ENCODE peak calls at places on chromosomes 2 and 18, in ten cellular contexts. G, H, W, Y, I, P, F, X, U and D are unnamed samples.

GRCh38 chr2:187964742-187965141 is 326.9 kb upstream of the GULP1 start:
- DNase-seq in G (no peak), H (no peak), W (no peak), Y (no peak), I (no peak), P (no peak), F (no peak), X (no peak), U (no peak), D (no peak)

GRCh38 chr2:11377915-11378649 is 33.6 kb upstream of the ROCK2 start:
- DNase-seq in G (no peak), H (peak), W (no peak), Y (no peak), I (no peak), P (no peak), F (no peak), X (no peak), U (no peak), D (no peak)

GRCh38 chr2:151350579-151351195 is 6.7 kb upstream of the TNFAIP6 start:
- DNase-seq in G (no peak), H (no peak), W (no peak), Y (no peak), I (no peak), P (no peak), F (no peak), X (no peak), U (no peak), D (no peak)

GRCh38 chr2:229835601-229836283 is 86.1 kb downstream of the TRIP12 start:
- DNase-seq in G (no peak), H (no peak), W (no peak), Y (no peak), I (no peak), P (no peak), F (no peak), X (no peak), U (no peak), D (no peak)

GRCh38 chr2:224882291-224883171 is 159.7 kb downstream of the DOCK10 start:
- DNase-seq in G (no peak), H (no peak), W (no peak), Y (no peak), I (no peak), P (no peak), F (no peak), X (no peak), U (no peak), D (no peak)

GRCh38 chr2:210162466-210163124 is 8.6 kb downstream of the KANSL1L start:
- DNase-seq in G (no peak), H (no peak), W (no peak), Y (no peak), I (no peak), P (no peak), F (no peak), X (no peak), U (no peak), D (no peak)

GRCh38 chr2:10770956-10771750 is 41.4 kb downstream of the PDIA6 start:
- DNase-seq in G (no peak), H (no peak), W (no peak), Y (peak), I (peak), P (no peak), F (no peak), X (no peak), U (peak), D (peak)

GRCh38 chr18:51287818-51288508 is 90.5 kb upstream of the MEX3C start:
- DNase-seq in G (no peak), H (no peak), W (no peak), Y (no peak), I (no peak), P (no peak), F (no peak), X (no peak), U (no peak), D (no peak)

GRCh38 chr2:138493334-138493733 is 8.2 kb upstream of the SPOPL start:
- DNase-seq in G (no peak), H (no peak), W (no peak), Y (no peak), I (no peak), P (no peak), F (no peak), X (no peak), U (no peak), D (no peak)

GRCh38 chr2:9082158-9082557 is 78.7 kb upstream of the MBOAT2 start:
- DNase-seq in G (no peak), H (no peak), W (no peak), Y (no peak), I (no peak), P (no peak), F (no peak), X (no peak), U (no peak), D (no peak)

GRCh38 chr2:109586687-109587086 is 27.1 kb downstream of the SEPTIN10 start:
- DNase-seq in G (no peak), H (no peak), W (no peak), Y (no peak), I (no peak), P (no peak), F (no peak), X (no peak), U (no peak), D (no peak)

DNA sequence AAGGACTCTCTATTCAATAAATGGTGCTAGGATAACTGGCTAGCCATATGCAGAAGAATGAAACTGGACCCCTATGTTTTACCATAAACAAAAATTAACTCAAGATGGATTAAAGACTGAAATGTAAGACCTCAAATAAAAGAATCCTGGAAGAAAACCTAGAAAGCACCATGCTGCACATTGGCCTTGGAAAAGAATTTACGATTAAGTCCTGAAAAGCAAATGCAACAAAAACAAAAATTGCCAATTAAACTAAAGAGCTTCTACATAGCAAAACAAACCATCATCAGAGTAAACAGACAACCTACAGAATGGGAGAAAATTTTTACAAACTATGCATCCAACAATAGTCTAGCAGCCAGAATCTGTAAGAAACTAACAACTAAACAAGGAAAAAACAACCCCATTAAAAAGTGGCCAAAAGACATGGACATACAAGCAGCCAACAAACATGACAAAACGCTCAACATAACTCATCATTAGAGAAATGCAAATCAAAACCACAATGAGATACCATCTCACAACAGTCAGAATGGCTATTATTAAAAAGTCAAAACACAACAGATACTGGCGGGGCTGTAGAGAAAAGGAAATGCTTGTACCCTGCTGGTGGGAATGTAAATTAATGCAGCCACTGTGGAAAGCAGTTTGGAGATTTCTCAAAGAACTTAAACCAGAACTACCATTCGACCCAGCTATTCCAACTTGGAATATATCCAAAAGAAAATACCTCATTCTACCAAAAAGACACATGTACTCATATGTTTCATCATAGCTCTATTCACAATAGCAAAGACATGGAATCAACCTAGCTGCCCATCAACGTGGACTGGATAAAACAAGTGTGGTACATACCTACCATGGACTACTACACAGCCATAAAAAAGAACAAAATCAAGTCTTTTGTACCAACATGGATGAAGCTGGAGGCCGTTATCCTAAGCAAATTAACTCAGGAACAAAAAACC is 30.6 kb downstream of the SEPTIN10 start:
- DNase-seq in G (no peak), H (no peak), W (no peak), Y (no peak), I (no peak), P (no peak), F (no peak), X (no peak), U (no peak), D (no peak)
- TF ChIP-seq POLR2AphosphoS5 in G (no peak), H (no peak), W (no peak), Y (no peak), I (no peak), P (no peak), F (no peak), X (no peak), U (no peak), D (no peak)

DNA sequence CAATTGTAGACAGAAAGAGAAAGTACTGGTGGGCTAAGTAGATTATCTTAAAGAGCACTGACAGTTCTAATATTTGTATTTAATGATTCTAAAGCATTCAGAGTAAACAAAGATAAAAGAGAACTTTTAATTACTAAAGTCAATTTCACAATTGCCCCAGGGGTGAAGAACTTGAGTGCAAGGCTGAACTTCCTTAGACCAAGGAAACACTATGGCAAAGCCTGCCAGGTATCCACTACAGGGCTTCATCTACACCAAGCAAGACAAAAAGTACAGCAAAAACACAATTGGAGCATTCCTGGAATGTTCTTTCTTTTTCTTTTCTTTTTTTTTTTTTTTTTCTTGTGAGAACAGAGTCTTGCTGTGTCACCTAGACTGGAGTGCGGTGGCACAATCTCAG is 46.9 kb upstream of the NDUFV2 start:
- DNase-seq in G (peak), H (no peak), W (no peak), Y (no peak), I (no peak), P (no peak), F (no peak), X (no peak), U (no peak), D (no peak)
- H3K27ac ChIP-seq in G (peak), H (no peak), W (no peak), Y (no peak), I (no peak), P (no peak), F (no peak), X (no peak), U (peak), D (no peak)

DNA sequence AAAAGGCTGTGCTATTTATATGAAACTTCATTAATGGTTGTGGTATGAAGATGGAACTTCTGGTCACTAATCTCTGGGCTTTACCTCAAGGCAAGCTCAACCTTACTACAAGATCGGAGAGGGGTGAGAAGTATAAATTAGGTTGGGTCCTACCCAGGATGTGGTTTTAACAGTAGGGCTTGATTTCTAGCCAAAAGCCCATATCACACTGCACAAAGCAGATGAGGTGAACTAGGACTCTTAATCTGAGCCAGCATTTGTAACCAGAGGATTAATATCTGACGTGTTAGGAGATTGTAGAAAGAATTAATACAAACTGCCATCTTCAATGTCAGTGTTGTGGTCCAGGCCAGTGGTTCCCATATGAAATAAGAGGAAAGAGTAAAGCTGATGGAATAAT is 86.4 kb upstream of the RGPD4 start:
- DNase-seq in G (no peak), H (no peak), W (no peak), Y (no peak), I (no peak), P (no peak), F (no peak), X (no peak), U (no peak), D (no peak)
- TF ChIP-seq POLR2AphosphoS5 in G (no peak), H (no peak), W (no peak), Y (no peak), I (no peak), P (no peak), F (no peak), X (no peak), U (no peak), D (no peak)

DNA sequence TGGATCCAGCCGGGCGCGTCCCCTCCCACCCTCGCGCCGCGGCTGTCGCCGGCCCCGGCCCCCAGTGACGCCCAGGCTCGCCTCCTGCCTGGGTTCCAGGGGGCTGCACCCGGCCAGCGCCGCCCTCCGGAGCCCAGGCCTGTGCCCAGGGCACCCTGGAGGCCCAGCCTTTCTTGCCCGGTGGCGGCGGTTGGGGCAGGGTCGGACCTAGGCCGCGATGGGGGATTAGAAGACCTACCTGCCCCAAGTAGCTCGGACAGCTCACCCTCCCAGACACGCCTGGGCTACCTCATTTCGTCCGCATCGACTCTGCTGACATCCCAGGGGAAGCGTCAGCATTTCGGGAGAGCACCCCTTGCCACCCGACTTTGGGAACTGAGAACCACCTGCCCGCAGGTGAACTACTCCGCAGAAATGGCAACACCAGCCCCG is 727 bp upstream of the ARL4C start:
- DNase-seq in G (no peak), H (no peak), W (no peak), Y (peak), I (no peak), P (no peak), F (no peak), X (no peak), U (no peak), D (no peak)
- H3K27ac ChIP-seq in G (peak), H (peak), W (peak), Y (peak), I (no peak), P (peak), F (no peak), X (peak), U (peak), D (peak)

GRCh38 chr2:38499921-38500634 is 102.7 kb downstream of the HNRNPLL start:
- DNase-seq in G (peak), H (no peak), W (no peak), Y (no peak), I (no peak), P (no peak), F (no peak), X (no peak), U (no peak), D (no peak)
- TF ChIP-seq POLR2AphosphoS5 in G (peak), H (no peak), W (no peak), Y (no peak), I (no peak), P (no peak), F (no peak), X (peak), U (no peak), D (no peak)

GRCh38 chr18:44733754-44734465 is 53.2 kb downstream of the SETBP1 start:
- DNase-seq in G (no peak), H (no peak), W (no peak), Y (no peak), I (no peak), P (no peak), F (no peak), X (no peak), U (no peak), D (no peak)
- H3K27ac ChIP-seq in G (peak), H (peak), W (no peak), Y (no peak), I (peak), P (no peak), F (no peak), X (no peak), U (no peak), D (no peak)

GRCh38 chr2:159194241-159194640 is 92.3 kb downstream of the WDSUB1 start:
- DNase-seq in G (no peak), H (no peak), W (no peak), Y (no peak), I (no peak), P (no peak), F (no peak), X (no peak), U (no peak), D (no peak)
- TF ChIP-seq POLR2AphosphoS5 in G (no peak), H (no peak), W (no peak), Y (no peak), I (no peak), P (no peak), F (no peak), X (no peak), U (no peak), D (no peak)

DNA sequence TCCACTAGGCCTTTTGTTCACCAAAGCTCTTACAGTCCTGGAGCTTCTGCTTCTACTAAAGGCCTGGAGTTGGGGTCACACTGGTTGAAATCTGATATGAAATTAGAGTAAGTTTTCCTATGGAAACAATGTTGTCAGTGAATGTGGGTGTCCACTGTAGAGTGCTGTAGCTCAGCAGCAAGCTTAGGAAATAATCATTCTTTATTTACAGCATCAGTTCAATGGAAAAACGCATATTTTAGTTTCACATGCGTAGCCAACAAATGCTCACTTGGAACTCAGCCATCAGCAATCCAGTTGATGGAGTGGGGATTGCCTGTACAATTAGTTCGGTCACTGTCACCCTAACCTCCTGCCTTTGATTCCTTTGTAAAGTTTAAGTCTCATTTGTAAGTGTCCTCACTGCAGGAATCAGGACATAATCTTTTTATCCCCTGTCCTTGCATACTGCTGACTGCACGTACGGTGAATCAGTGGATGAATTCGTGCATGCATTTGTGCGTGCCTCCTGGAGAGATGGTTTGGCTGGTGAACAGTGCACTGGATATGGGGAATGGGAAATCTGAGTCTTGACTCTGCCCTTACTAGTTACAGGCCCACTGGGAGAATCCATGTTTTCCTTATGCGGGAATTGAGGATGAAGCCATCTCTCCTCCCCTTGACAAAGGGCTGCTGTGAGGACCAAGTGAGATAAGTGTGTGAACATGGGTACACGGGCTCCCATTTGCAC is 55.9 kb downstream of the RAB31 start:
- DNase-seq in G (no peak), H (no peak), W (no peak), Y (no peak), I (no peak), P (no peak), F (no peak), X (no peak), U (no peak), D (no peak)
- H3K27ac ChIP-seq in G (no peak), H (no peak), W (peak), Y (peak), I (no peak), P (no peak), F (no peak), X (no peak), U (no peak), D (no peak)

GRCh38 chr2:1911811-1912210 is 167.5 kb upstream of the PXDN start:
- DNase-seq in G (no peak), H (no peak), W (no peak), Y (no peak), I (no peak), P (no peak), F (no peak), X (no peak), U (no peak), D (no peak)

GRCh38 chr2:1907283-1907682 is 163.0 kb upstream of the PXDN start:
- DNase-seq in G (no peak), H (no peak), W (no peak), Y (no peak), I (peak), P (no peak), F (no peak), X (no peak), U (no peak), D (no peak)

GRCh38 chr2:1910021-1910420 is 165.7 kb upstream of the PXDN start:
- DNase-seq in G (no peak), H (no peak), W (no peak), Y (no peak), I (no peak), P (no peak), F (no peak), X (no peak), U (no peak), D (no peak)

GRCh38 chr2:1910562-1911256 is 166.4 kb upstream of the PXDN start:
- DNase-seq in G (no peak), H (no peak), W (no peak), Y (no peak), I (peak), P (no peak), F (no peak), X (no peak), U (no peak), D (no peak)

GRCh38 chr2:1907849-1908533 is 163.7 kb upstream of the PXDN start:
- DNase-seq in G (no peak), H (no peak), W (no peak), Y (no peak), I (peak), P (no peak), F (no peak), X (no peak), U (no peak), D (no peak)
- TF ChIP-seq POLR2AphosphoS5 in G (no peak), H (no peak), W (no peak), Y (no peak), I (no peak), P (no peak), F (no peak), X (no peak), U (no peak), D (no peak)

GRCh38 chr2:120177011-120177621 is 46.1 kb downstream of the TMEM185B start:
- DNase-seq in G (peak), H (peak), W (no peak), Y (peak), I (no peak), P (no peak), F (peak), X (peak), U (no peak), D (peak)

GRCh38 chr2:120177973-120178372 is 45.2 kb downstream of the TMEM185B start:
- DNase-seq in G (no peak), H (no peak), W (no peak), Y (peak), I (no peak), P (no peak), F (no peak), X (no peak), U (no peak), D (no peak)

GRCh38 chr2:120180066-120180465 is 43.1 kb downstream of the TMEM185B start:
- DNase-seq in G (no peak), H (no peak), W (no peak), Y (no peak), I (no peak), P (no peak), F (no peak), X (no peak), U (no peak), D (no peak)

GRCh38 chr2:120176526-120176925 is 46.7 kb downstream of the TMEM185B start:
- DNase-seq in G (no peak), H (no peak), W (no peak), Y (no peak), I (no peak), P (no peak), F (no peak), X (no peak), U (no peak), D (no peak)

DNA sequence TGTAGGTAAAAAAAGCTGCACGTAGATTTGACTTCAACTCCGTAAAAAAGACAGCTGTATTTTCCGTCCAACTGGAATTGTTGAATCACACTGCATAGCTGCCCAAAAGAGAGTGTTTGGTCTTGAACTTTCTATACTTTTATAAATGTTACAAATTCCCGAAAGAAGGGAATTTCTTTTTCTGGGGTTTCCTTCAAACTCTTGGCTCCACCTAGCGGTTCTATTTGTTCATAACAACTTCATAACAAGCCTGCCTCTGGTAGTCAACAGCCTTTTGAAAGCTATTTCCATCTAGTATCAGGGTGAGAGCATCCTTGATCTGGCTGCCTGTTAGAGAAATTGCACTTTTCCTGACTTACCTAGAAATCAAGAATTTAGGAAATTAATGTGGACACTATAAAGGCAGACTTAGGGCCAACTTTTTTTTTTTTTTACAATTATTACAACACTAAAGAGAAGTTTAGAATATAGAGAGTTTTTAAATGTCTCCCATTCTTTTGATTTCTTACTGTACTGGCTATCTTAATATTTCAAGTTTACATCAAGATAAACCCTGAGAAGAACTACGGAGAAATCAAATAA is 48.1 kb downstream of the TMEM185B start:
- DNase-seq in G (no peak), H (no peak), W (peak), Y (no peak), I (peak), P (peak), F (peak), X (no peak), U (no peak), D (no peak)
- H3K27ac ChIP-seq in G (no peak), H (no peak), W (no peak), Y (no peak), I (no peak), P (no peak), F (no peak), X (no peak), U (no peak), D (no peak)